ENCODE peak calls at places on chromosomes 4 and X, in nine cellular contexts. C is lower lobe of right lung; N is CD4-positive, alpha-beta T cell; K is IMR-90; J is stomach; Z is body of pancreas; D is pancreas; B is K562; V is suprapubic skin. U is an unnamed sample. For H3K9me3, the result is how much of the 10 kb centered on the place peaks cover.

GRCh38 chr4:7041851-7042696 is 1.1 kb upstream of the TADA2B start:
- DNase-seq in J (peak), D (peak), V (peak), N (peak), C (peak), Z (peak), K (peak), B (peak), U (no peak)

GRCh38 chr4:32087211-32087610 is 1367.0 kb downstream of the PCDH7 start:
- DNase-seq in K (no peak), D (no peak), V (no peak), B (no peak), C (no peak), J (no peak), Z (no peak), N (no peak), U (no peak)

GRCh38 chrX:9378980-9379696 is 85.7 kb upstream of the TBL1X start:
- DNase-seq in C (no peak), V (no peak), Z (no peak), N (no peak), B (no peak), K (peak), J (no peak), D (no peak), U (no peak)

GRCh38 chrX:10524578-10524977 is 95.8 kb downstream of the MID1 start:
- DNase-seq in V (no peak), C (no peak), J (no peak), B (no peak), Z (no peak), K (no peak), N (no peak), D (no peak), U (no peak)

GRCh38 chr4:7384929-7385890 is 49.5 kb downstream of the PSAPL1 start:
- DNase-seq in J (no peak), B (no peak), K (no peak), D (peak), V (peak), N (no peak), C (peak), Z (no peak), U (no peak)

GRCh38 chr4:158859661-158860060 is 90.8 kb downstream of the FNIP2 start:
- DNase-seq in D (no peak), J (no peak), N (no peak), K (no peak), Z (no peak), C (no peak), V (no peak), B (no peak), U (no peak)

GRCh38 chr4:65791807-65792308 is 121.6 kb upstream of the EPHA5 start:
- DNase-seq in D (no peak), B (no peak), C (no peak), V (no peak), Z (no peak), J (no peak), K (no peak), N (no peak), U (no peak)

GRCh38 chrX:70434914-70435586 is 9.6 kb upstream of the DLG3 start:
- DNase-seq in C (no peak), K (peak), Z (no peak), N (no peak), J (peak), D (no peak), B (no peak), V (no peak), U (no peak)

GRCh38 chr4:82388405-82388804 is 14.6 kb upstream of the HNRNPD start:
- DNase-seq in V (no peak), K (no peak), J (no peak), B (no peak), C (no peak), D (no peak), N (no peak), Z (no peak), U (no peak)

GRCh38 chrX:150766351-150767044 is 73.3 kb downstream of the MTMR1 start:
- DNase-seq in Z (no peak), C (no peak), K (no peak), B (peak), J (no peak), V (no peak), N (no peak), D (peak), U (no peak)

GRCh38 chr4:92262371-92262770 is 41.4 kb upstream of the GRID2 start:
- DNase-seq in K (no peak), D (no peak), B (no peak), J (no peak), N (no peak), V (no peak), C (no peak), Z (no peak), U (no peak)

GRCh38 chr4:174365018-174365587 is 81.4 kb downstream of the CEP44 start:
- DNase-seq in Z (no peak), K (peak), J (no peak), C (no peak), N (no peak), V (no peak), B (peak), D (no peak), U (peak)

GRCh38 chr4:89307446-89308160 is at the start of gene GPRIN3:
- DNase-seq in V (peak), Z (peak), K (no peak), C (peak), B (no peak), J (peak), N (peak), D (peak), U (no peak)

GRCh38 chr4:28449080-28449479 is 1588.4 kb downstream of the STIM2 start:
- DNase-seq in C (no peak), B (no peak), Z (no peak), J (no peak), K (no peak), D (no peak), N (no peak), V (no peak), U (no peak)
- H3K9me3 ChIP-seq in C (under half), B (under half), Z (under half), J (under half), K (under half), D (under half), N (under half), V (under half), U (under half)

GRCh38 chrX:31215277-31215815 is 143.5 kb upstream of the FTHL17 start:
- DNase-seq in Z (no peak), D (no peak), N (no peak), B (no peak), K (no peak), C (no peak), V (no peak), J (no peak), U (no peak)

GRCh38 chrX:31212856-31213748 is 141.3 kb upstream of the FTHL17 start:
- DNase-seq in N (no peak), C (no peak), D (no peak), J (peak), V (no peak), B (no peak), K (no peak), Z (no peak), U (no peak)

GRCh38 chrX:31217111-31217510 is 145.3 kb upstream of the FTHL17 start:
- DNase-seq in J (no peak), V (no peak), N (no peak), C (no peak), D (no peak), K (no peak), Z (no peak), B (no peak), U (no peak)

GRCh38 chrX:31209005-31209612 is 137.3 kb upstream of the FTHL17 start:
- DNase-seq in V (no peak), D (no peak), Z (no peak), N (no peak), J (no peak), B (no peak), C (no peak), K (peak), U (no peak)

DNA sequence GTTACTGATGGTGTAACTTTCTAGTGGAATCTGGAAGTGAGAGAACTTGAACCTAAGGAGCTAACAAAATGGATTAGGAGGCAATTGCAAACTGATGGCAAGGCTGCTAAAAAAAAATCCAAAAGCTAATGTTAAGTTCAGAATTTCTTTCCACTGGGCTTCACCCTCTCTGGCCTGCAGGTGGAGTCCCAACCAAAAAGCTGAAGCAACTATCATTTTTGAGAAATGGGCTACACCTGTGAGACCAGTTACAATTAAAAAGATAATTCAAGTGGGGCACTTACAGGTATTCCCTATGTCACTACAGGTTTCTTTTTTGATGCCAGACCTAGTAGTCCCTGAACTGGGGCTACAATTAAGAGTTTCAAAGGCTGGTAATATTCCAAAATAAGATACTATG is 142.1 kb upstream of the FTHL17 start:
- DNase-seq in Z (peak), B (peak), C (no peak), K (peak), V (no peak), N (no peak), D (no peak), J (no peak), U (no peak)
- TF ChIP-seq CTCF in Z (peak), B (peak), C (peak), K (peak), V (no peak), N (no peak), D (peak), J (no peak), U (peak)

GRCh38 chr4:200936-201335 is 76.6 kb downstream of the ZNF718 start:
- DNase-seq in K (no peak), C (no peak), Z (no peak), N (no peak), D (no peak), J (no peak), V (no peak), B (no peak), U (no peak)
- H3K9me3 ChIP-seq in K (under half), C (half or more), Z (under half), N (half or more), D (under half), J (under half), V (under half), B (under half), U (under half)

DNA sequence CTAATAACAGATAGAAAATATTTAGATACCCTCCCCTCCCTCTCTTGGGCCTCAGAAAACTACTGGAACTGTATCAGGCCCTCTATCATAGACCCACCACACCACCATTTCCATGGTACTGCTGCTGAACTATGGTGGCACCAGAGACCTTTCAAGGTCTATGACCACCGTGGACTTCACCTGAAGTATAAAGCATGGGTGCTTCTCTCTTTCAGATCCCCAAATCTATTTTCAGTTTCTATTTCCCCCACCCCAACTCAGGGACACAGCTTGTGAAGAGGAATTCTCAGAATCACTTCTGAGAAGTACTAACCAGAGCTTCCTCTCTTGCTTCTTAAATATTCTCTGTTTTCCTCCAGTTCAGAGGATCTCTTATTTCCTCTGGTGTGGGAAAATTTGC is 840.8 kb upstream of the HTR2C start:
- DNase-seq in J (no peak), K (no peak), N (no peak), C (no peak), Z (no peak), B (no peak), V (no peak), D (no peak), U (no peak)
- TF ChIP-seq CTCF in J (no peak), K (no peak), N (no peak), C (no peak), Z (no peak), B (no peak), V (no peak), D (no peak), U (no peak)

GRCh38 chr4:206054-206453 is 81.8 kb downstream of the ZNF718 start:
- DNase-seq in N (no peak), C (no peak), K (no peak), D (no peak), Z (no peak), J (no peak), B (no peak), V (no peak), U (no peak)
- H3K9me3 ChIP-seq in N (half or more), C (under half), K (under half), D (under half), Z (under half), J (under half), B (under half), V (under half), U (under half)

GRCh38 chr4:71229477-71230257 is 109.2 kb upstream of the SLC4A4 start:
- DNase-seq in V (no peak), K (peak), Z (peak), B (peak), J (peak), N (no peak), D (no peak), C (no peak), U (no peak)
- TF ChIP-seq CTCF in V (peak), K (peak), Z (peak), B (peak), J (peak), N (no peak), D (peak), C (peak), U (peak)

DNA sequence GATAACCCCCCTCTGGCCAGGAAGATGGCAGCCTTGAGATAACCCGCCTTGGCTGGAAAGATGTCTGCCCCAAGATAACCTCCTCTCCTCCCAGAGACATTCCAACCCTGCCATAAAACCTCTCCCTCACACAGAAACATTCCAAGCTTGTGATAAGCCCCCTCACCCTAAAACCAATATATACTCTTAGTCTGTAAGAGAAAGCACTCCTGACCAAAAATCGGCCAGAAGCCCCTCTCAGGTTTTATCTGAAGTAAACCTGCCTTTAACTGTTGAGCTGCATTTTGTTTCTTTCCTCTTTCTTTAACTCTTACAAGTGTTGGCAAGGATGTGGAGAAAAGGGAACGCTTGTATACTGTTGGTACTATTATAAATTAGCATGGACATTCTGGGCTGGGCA is 8.5 kb downstream of the ERCC6L start:
- DNase-seq in N (no peak), B (no peak), V (no peak), K (no peak), J (no peak), C (no peak), D (no peak), Z (no peak), U (no peak)
- H3K9me3 ChIP-seq in N (under half), B (under half), V (under half), K (under half), J (under half), C (under half), D (under half), Z (under half), U (under half)

DNA sequence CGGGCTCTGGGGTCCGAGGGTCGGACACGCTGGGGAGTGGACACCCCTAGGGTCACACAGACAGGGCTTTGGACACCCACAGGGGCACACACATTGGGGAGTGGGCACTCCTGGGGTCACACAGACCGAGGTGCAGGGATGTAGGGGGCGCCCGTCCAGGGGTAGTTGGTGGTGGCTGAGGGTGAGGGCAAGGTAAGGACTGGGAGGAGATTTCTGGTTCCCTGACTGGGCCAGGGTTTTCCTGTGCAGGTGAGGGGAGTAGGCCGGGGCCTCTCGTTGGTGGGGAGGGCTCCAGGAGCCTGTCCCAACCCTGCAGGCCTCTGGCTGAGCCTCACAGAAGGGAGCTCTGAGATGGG is 21.9 kb upstream of the WDR45 start:
- DNase-seq in J (no peak), V (no peak), N (no peak), D (no peak), C (no peak), K (no peak), B (peak), Z (no peak), U (no peak)
- TF ChIP-seq CTCF in J (no peak), V (no peak), N (no peak), D (no peak), C (no peak), K (no peak), B (no peak), Z (no peak), U (no peak)

GRCh38 chr4:26941951-26942350 is 81.3 kb downstream of the STIM2 start:
- DNase-seq in B (peak), Z (no peak), D (no peak), K (no peak), N (no peak), C (no peak), J (no peak), V (no peak), U (no peak)

GRCh38 chr4:26947318-26947717 is 86.7 kb downstream of the STIM2 start:
- DNase-seq in V (no peak), K (no peak), C (no peak), J (no peak), B (no peak), D (no peak), N (no peak), Z (no peak), U (no peak)

GRCh38 chr4:26938516-26938915 is 77.9 kb downstream of the STIM2 start:
- DNase-seq in B (peak), K (no peak), D (no peak), J (no peak), Z (no peak), V (no peak), C (no peak), N (no peak), U (no peak)

GRCh38 chr4:26945794-26946193 is 85.2 kb downstream of the STIM2 start:
- DNase-seq in V (no peak), N (no peak), J (no peak), K (no peak), Z (no peak), B (no peak), C (no peak), D (no peak), U (no peak)

GRCh38 chr4:26943391-26943790 is 82.8 kb downstream of the STIM2 start:
- DNase-seq in B (no peak), C (no peak), Z (no peak), N (no peak), K (no peak), J (no peak), D (no peak), V (no peak), U (no peak)
- H3K9me3 ChIP-seq in B (under half), C (under half), Z (under half), N (under half), K (under half), J (under half), D (under half), V (under half), U (under half)